ENCODE peak calls at places on chromosomes 13 and 19, in five cellular contexts. J, K, X, Z and T are unnamed samples.

GRCh38 chr13:69109891-69110525 is 997.6 kb upstream of the ATXN8OS start:
- DNase-seq in J (no peak), K (no peak), X (no peak), Z (no peak), T (no peak)

GRCh38 chr13:41408061-41408460 is 49.3 kb upstream of the RGCC start:
- DNase-seq in J (no peak), K (no peak), X (no peak), Z (peak; percentile 12), T (no peak)

GRCh38 chr13:27016871-27017270 is 154.7 kb downstream of the USP12 start:
- DNase-seq in J (no peak), K (no peak), X (no peak), Z (no peak), T (no peak)

GRCh38 chr19:53541971-53542370 is 4.0 kb downstream of the ZNF331 start:
- DNase-seq in J (no peak), K (no peak), X (no peak), Z (no peak), T (no peak)

GRCh38 chr19:17775245-17775927 is 19.6 kb upstream of the B3GNT3 start:
- DNase-seq in J (peak; percentile 49), K (peak; percentile 72), X (no peak), Z (no peak), T (no peak)

GRCh38 chr13:113219311-113219940 is 10.0 kb downstream of the CUL4A start:
- DNase-seq in J (no peak), K (no peak), X (no peak), Z (no peak), T (no peak)

GRCh38 chr13:21703846-21704245 is 33.0 kb downstream of the FGF9 start:
- DNase-seq in J (no peak), K (no peak), X (no peak), Z (no peak), T (no peak)

GRCh38 chr19:4983346-4984105 is 14.6 kb downstream of the KDM4B start:
- DNase-seq in J (no peak), K (no peak), X (no peak), Z (no peak), T (no peak)

GRCh38 chr19:52638601-52639000 is 446 bp upstream of the ZNF83 start:
- DNase-seq in J (no peak), K (no peak), X (peak; percentile 25), Z (peak; percentile 74), T (peak; percentile 22)

GRCh38 chr19:35885909-35886308 is 14.4 kb downstream of the NFKBID start:
- DNase-seq in J (no peak), K (no peak), X (no peak), Z (no peak), T (no peak)

GRCh38 chr13:43935878-43936277 is 56.2 kb downstream of the LACC1 start:
- DNase-seq in J (no peak), K (no peak), X (no peak), Z (peak; percentile 22), T (no peak)

GRCh38 chr19:37876047-37876446 is 30.3 kb downstream of the WDR87 start:
- DNase-seq in J (no peak), K (no peak), X (no peak), Z (no peak), T (no peak)

GRCh38 chr19:3343619-3344502 is 22.5 kb upstream of the NFIC start:
- DNase-seq in J (peak; percentile 24), K (peak; percentile 93), X (peak; percentile 81), Z (peak; percentile 82), T (peak; percentile 83)

GRCh38 chr19:1013218-1013617 is 7.7 kb downstream of the TMEM259 start:
- DNase-seq in J (no peak), K (no peak), X (no peak), Z (no peak), T (no peak)

GRCh38 chr13:32731576-32731975 is 145.3 kb downstream of the PDS5B start:
- DNase-seq in J (no peak), K (no peak), X (no peak), Z (peak; percentile 45), T (no peak)

GRCh38 chr13:50468849-50469669 is 374.4 kb downstream of the DLEU7 start:
- DNase-seq in J (no peak), K (no peak), X (no peak), Z (no peak), T (no peak)

GRCh38 chr13:42078113-42078769 is 29.8 kb downstream of the DGKH start:
- DNase-seq in J (peak; percentile 4), K (peak; percentile 12), X (no peak), Z (no peak), T (no peak)

GRCh38 chr13:23433171-23434153 is at the start of gene SACS:
- DNase-seq in J (no peak), K (peak; percentile 59), X (peak; percentile 24), Z (peak; percentile 80), T (no peak)

GRCh38 chr13:41232715-41233114 is 30.7 kb downstream of the MTRF1 start:
- DNase-seq in J (no peak), K (no peak), X (no peak), Z (no peak), T (no peak)

GRCh38 chr13:98284677-98285076 is 107.6 kb upstream of the RNF113B start:
- DNase-seq in J (no peak), K (no peak), X (no peak), Z (no peak), T (no peak)

GRCh38 chr19:32287811-32288227 is 57.6 kb upstream of the ZNF507 start:
- DNase-seq in J (peak; percentile 22), K (peak; percentile 72), X (peak; percentile 48), Z (peak; percentile 8), T (peak; percentile 72)

GRCh38 chr13:43145556-43145955 is 122.2 kb downstream of the DNAJC15 start:
- DNase-seq in J (no peak), K (no peak), X (no peak), Z (no peak), T (no peak)

GRCh38 chr13:19860884-19861655 is 2.4 kb downstream of the ZMYM5 start:
- DNase-seq in J (peak; percentile 29), K (peak; percentile 43), X (no peak), Z (peak; percentile 69), T (no peak)

GRCh38 chr13:97353927-97354326 is 80.0 kb upstream of the RAP2A start:
- DNase-seq in J (no peak), K (no peak), X (no peak), Z (peak; percentile 58), T (no peak)

GRCh38 chr19:58395979-58396627 is 647 bp downstream of the RNF225 start:
- DNase-seq in J (no peak), K (no peak), X (no peak), Z (no peak), T (no peak)

GRCh38 chr13:110327036-110327790 is 20.1 kb downstream of the COL4A2 start:
- DNase-seq in J (no peak), K (no peak), X (no peak), Z (peak; percentile 78), T (no peak)

GRCh38 chr13:113407531-113408393 is 43.8 kb upstream of the GRTP1 start:
- DNase-seq in J (no peak), K (no peak), X (no peak), Z (no peak), T (no peak)

GRCh38 chr19:39405261-39405912 is 1.3 kb upstream of the ZFP36 start:
- DNase-seq in J (peak; percentile 56), K (no peak), X (no peak), Z (no peak), T (no peak)

GRCh38 chr13:48532473-48533206 is at the start of gene RCBTB2:
- DNase-seq in J (peak; percentile 99), K (peak; percentile 99), X (peak; percentile 100), Z (peak; percentile 94), T (peak; percentile 99)

GRCh38 chr13:98370806-98371553 is 193.9 kb upstream of the RNF113B start:
- DNase-seq in J (no peak), K (no peak), X (no peak), Z (peak; percentile 84), T (peak; percentile 59)

GRCh38 chr19:47258895-47259555 is 2.7 kb downstream of the CCDC9 start:
- DNase-seq in J (no peak), K (no peak), X (peak; percentile 33), Z (no peak), T (no peak)

GRCh38 chr13:70527553-70527952 is 419.3 kb upstream of the KLHL1 start:
- DNase-seq in J (no peak), K (no peak), X (no peak), Z (no peak), T (no peak)

GRCh38 chr19:10431254-10431942 is 11.1 kb downstream of the PDE4A start:
- DNase-seq in J (no peak), K (peak; percentile 80), X (no peak), Z (peak; percentile 39), T (peak; percentile 32)

DNA sequence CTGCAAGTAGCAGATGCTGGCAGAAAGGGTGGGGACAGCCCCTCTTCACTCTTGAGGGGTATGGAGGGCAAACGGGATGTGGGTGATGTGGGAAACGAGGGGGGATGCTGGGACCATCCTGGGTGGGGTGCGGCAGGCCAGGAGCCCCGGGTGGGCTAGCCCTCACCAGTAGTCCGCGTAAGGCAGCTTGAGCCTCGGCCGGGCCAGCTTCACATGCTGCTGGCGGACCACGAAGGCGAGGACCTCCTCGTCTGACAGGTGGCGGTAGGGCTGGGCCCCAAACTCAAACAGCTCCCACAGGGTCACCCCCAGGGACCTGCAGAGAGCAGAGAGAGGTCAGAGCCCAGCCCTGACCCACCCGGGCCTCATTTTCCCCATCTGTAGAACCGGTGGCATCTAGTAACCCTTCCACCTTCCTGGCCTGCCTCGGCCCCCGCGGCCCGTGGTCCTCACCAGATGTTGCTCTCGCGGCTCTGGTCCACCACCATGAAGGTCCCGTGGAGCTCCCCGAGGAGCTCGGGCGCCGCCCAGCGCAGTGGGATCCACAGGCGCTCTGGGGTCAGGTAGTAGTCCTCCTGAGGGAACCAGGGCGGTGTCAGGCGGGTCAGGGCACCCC is 10.7 kb downstream of the LMTK3 start:
- DNase-seq in J (no peak), K (peak; percentile 40), X (no peak), Z (no peak), T (no peak)
- H3K4me3 ChIP-seq in J (peak overlapping the region; percentile 58), K (no peak overlapping the region), X (no peak overlapping the region), Z (no peak overlapping the region), T (no peak overlapping the region)

DNA sequence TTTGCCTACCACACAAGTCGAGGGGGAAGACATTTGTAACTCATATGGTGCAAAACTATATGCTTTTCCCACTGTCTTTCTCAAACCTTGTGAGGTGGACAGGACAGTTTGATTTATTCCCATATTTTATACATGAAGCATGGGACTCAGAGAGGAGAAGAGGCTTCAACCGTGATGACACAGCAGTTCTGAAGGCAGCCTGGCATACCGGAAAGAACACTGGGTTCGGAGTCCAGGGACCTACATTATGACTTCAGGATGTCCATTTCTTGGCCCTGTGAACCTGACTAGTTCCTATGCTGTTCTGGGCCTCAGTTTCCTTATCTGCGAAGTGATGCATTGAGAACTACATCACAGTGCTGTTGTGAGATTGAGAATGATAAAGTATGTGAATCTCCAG is 23.5 kb downstream of the SIGLECL1 start:
- DNase-seq in J (no peak), K (no peak), X (no peak), Z (no peak), T (no peak)
- H3K4me3 ChIP-seq in J (no peak overlapping the region), K (no peak overlapping the region), X (no peak overlapping the region), Z (no peak overlapping the region), T (no peak overlapping the region)

DNA sequence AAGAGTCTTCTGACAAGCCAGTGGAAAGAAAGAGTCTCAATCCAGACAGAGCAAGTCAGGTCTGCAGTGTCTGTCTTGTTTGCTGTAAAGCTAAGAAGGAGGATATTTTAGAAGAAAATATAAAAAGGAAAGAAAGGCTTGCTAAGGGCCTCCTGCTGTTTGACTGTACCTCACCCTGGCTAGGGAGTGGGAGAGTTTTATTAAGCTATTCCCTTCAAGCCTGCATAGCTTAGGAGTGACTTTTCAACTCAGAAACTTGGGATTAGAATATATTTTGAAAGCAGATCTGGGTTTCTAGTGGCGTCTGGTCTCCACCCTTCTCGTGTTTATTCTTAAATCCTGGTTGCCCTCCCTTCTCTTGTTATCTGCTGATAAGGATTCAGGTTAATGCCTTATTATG is 460.0 kb downstream of the COG6 start:
- DNase-seq in J (no peak), K (no peak), X (no peak), Z (no peak), T (no peak)
- H3K4me3 ChIP-seq in J (no peak overlapping the region), K (no peak overlapping the region), X (no peak overlapping the region), Z (no peak overlapping the region), T (no peak overlapping the region)

GRCh38 chr19:15199219-15199651 is 1.6 kb downstream of the NOTCH3 start:
- DNase-seq in J (no peak), K (no peak), X (no peak), Z (no peak), T (no peak)
- H3K4me3 ChIP-seq in J (no peak overlapping the region), K (no peak overlapping the region), X (no peak overlapping the region), Z (no peak overlapping the region), T (peak overlapping the region; percentile 66)